ENCODE peak calls at places on chromosomes 12 and 14, in seven cellular contexts. One of them, this sample, is unnamed.

GRCh38 chr14:69519701-69520100 is 35.2 kb downstream of the PLEKHD1 start:
- DNase-seq in activated T-helper 1 cell treated with anti-CD3 and anti-CD28 coated beads, Interleukin-2, amount 50 U/mL, for 16 hours: no peak
- DNase-seq in HCT116: no peak
- DNase-seq in right atrium auricular region: no peak
- DNase-seq in ELR: no peak
- DNase-seq in foreskin fibroblast: no peak
- DNase-seq in neural progenitor cell: no peak
- DNase-seq in this sample: no peak

GRCh38 chr14:61533513-61534255 is 161.6 kb upstream of the HIF1A start:
- DNase-seq in activated T-helper 1 cell treated with anti-CD3 and anti-CD28 coated beads, Interleukin-2, amount 50 U/mL, for 16 hours: no peak
- DNase-seq in HCT116: no peak
- DNase-seq in right atrium auricular region: no peak
- DNase-seq in ELR: no peak
- DNase-seq in foreskin fibroblast: no peak
- DNase-seq in neural progenitor cell: no peak
- DNase-seq in this sample: no peak

GRCh38 chr12:88428350-88428749 is 151.9 kb downstream of the KITLG start:
- DNase-seq in activated T-helper 1 cell treated with anti-CD3 and anti-CD28 coated beads, Interleukin-2, amount 50 U/mL, for 16 hours: no peak
- DNase-seq in HCT116: no peak
- DNase-seq in right atrium auricular region: no peak
- DNase-seq in ELR: no peak
- DNase-seq in foreskin fibroblast: no peak
- DNase-seq in neural progenitor cell: no peak
- DNase-seq in this sample: no peak

GRCh38 chr12:26614217-26614616 is 218.8 kb downstream of the ITPR2 start:
- DNase-seq in activated T-helper 1 cell treated with anti-CD3 and anti-CD28 coated beads, Interleukin-2, amount 50 U/mL, for 16 hours: no peak
- DNase-seq in HCT116: peak
- DNase-seq in right atrium auricular region: no peak
- DNase-seq in ELR: peak
- DNase-seq in foreskin fibroblast: peak
- DNase-seq in neural progenitor cell: peak
- DNase-seq in this sample: peak

GRCh38 chr14:56138987-56139386 is 20.8 kb downstream of the PELI2 start:
- DNase-seq in activated T-helper 1 cell treated with anti-CD3 and anti-CD28 coated beads, Interleukin-2, amount 50 U/mL, for 16 hours: no peak
- DNase-seq in HCT116: no peak
- DNase-seq in right atrium auricular region: no peak
- DNase-seq in ELR: no peak
- DNase-seq in foreskin fibroblast: no peak
- DNase-seq in neural progenitor cell: peak
- DNase-seq in this sample: no peak

GRCh38 chr12:21913823-21914222 is 27.4 kb downstream of the ABCC9 start:
- DNase-seq in activated T-helper 1 cell treated with anti-CD3 and anti-CD28 coated beads, Interleukin-2, amount 50 U/mL, for 16 hours: no peak
- DNase-seq in HCT116: no peak
- DNase-seq in right atrium auricular region: no peak
- DNase-seq in ELR: no peak
- DNase-seq in foreskin fibroblast: no peak
- DNase-seq in neural progenitor cell: no peak
- DNase-seq in this sample: no peak

GRCh38 chr14:51018521-51018920 is 74.2 kb upstream of the PYGL start:
- DNase-seq in activated T-helper 1 cell treated with anti-CD3 and anti-CD28 coated beads, Interleukin-2, amount 50 U/mL, for 16 hours: no peak
- DNase-seq in HCT116: no peak
- DNase-seq in right atrium auricular region: no peak
- DNase-seq in ELR: peak
- DNase-seq in foreskin fibroblast: peak
- DNase-seq in neural progenitor cell: no peak
- DNase-seq in this sample: no peak

GRCh38 chr12:69433653-69434052 is 36.5 kb upstream of the FRS2 start:
- DNase-seq in activated T-helper 1 cell treated with anti-CD3 and anti-CD28 coated beads, Interleukin-2, amount 50 U/mL, for 16 hours: no peak
- DNase-seq in HCT116: no peak
- DNase-seq in right atrium auricular region: no peak
- DNase-seq in ELR: no peak
- DNase-seq in foreskin fibroblast: no peak
- DNase-seq in neural progenitor cell: no peak
- DNase-seq in this sample: no peak

GRCh38 chr14:64879635-64880381 is at the start of gene SPTB:
- DNase-seq in activated T-helper 1 cell treated with anti-CD3 and anti-CD28 coated beads, Interleukin-2, amount 50 U/mL, for 16 hours: peak
- DNase-seq in HCT116: no peak
- DNase-seq in right atrium auricular region: no peak
- DNase-seq in ELR: no peak
- DNase-seq in foreskin fibroblast: peak
- DNase-seq in neural progenitor cell: peak
- DNase-seq in this sample: peak

GRCh38 chr12:113201187-113202177 is 16.0 kb downstream of the RITA1 start:
- DNase-seq in activated T-helper 1 cell treated with anti-CD3 and anti-CD28 coated beads, Interleukin-2, amount 50 U/mL, for 16 hours: no peak
- DNase-seq in HCT116: no peak
- DNase-seq in right atrium auricular region: no peak
- DNase-seq in ELR: no peak
- DNase-seq in foreskin fibroblast: no peak
- DNase-seq in neural progenitor cell: no peak
- DNase-seq in this sample: no peak

GRCh38 chr14:65396082-65396910 is 16.2 kb upstream of the FUT8 start:
- DNase-seq in activated T-helper 1 cell treated with anti-CD3 and anti-CD28 coated beads, Interleukin-2, amount 50 U/mL, for 16 hours: no peak
- DNase-seq in HCT116: no peak
- DNase-seq in right atrium auricular region: no peak
- DNase-seq in ELR: no peak
- DNase-seq in foreskin fibroblast: no peak
- DNase-seq in neural progenitor cell: no peak
- DNase-seq in this sample: no peak

GRCh38 chr12:30461011-30461670 is 234.5 kb downstream of the IPO8 start:
- DNase-seq in activated T-helper 1 cell treated with anti-CD3 and anti-CD28 coated beads, Interleukin-2, amount 50 U/mL, for 16 hours: no peak
- DNase-seq in HCT116: no peak
- DNase-seq in right atrium auricular region: no peak
- DNase-seq in ELR: no peak
- DNase-seq in foreskin fibroblast: no peak
- DNase-seq in neural progenitor cell: peak
- DNase-seq in this sample: no peak

GRCh38 chr12:52045794-52046199 is 5.4 kb upstream of the NR4A1 start:
- DNase-seq in activated T-helper 1 cell treated with anti-CD3 and anti-CD28 coated beads, Interleukin-2, amount 50 U/mL, for 16 hours: no peak
- DNase-seq in HCT116: no peak
- DNase-seq in right atrium auricular region: no peak
- DNase-seq in ELR: no peak
- DNase-seq in foreskin fibroblast: no peak
- DNase-seq in neural progenitor cell: no peak
- DNase-seq in this sample: no peak

GRCh38 chr12:84601483-84601882 is 311.1 kb downstream of the SLC6A15 start:
- DNase-seq in activated T-helper 1 cell treated with anti-CD3 and anti-CD28 coated beads, Interleukin-2, amount 50 U/mL, for 16 hours: no peak
- DNase-seq in HCT116: no peak
- DNase-seq in right atrium auricular region: no peak
- DNase-seq in ELR: no peak
- DNase-seq in foreskin fibroblast: no peak
- DNase-seq in neural progenitor cell: no peak
- DNase-seq in this sample: peak

GRCh38 chr12:100721193-100721592 is 73.4 kb upstream of the ANO4 start:
- DNase-seq in activated T-helper 1 cell treated with anti-CD3 and anti-CD28 coated beads, Interleukin-2, amount 50 U/mL, for 16 hours: no peak
- DNase-seq in HCT116: no peak
- DNase-seq in right atrium auricular region: no peak
- DNase-seq in ELR: no peak
- DNase-seq in foreskin fibroblast: no peak
- DNase-seq in neural progenitor cell: no peak
- DNase-seq in this sample: no peak

GRCh38 chr12:68959457-68960161 is 26.6 kb upstream of the CPM start:
- DNase-seq in activated T-helper 1 cell treated with anti-CD3 and anti-CD28 coated beads, Interleukin-2, amount 50 U/mL, for 16 hours: no peak
- DNase-seq in HCT116: no peak
- DNase-seq in right atrium auricular region: no peak
- DNase-seq in ELR: no peak
- DNase-seq in foreskin fibroblast: no peak
- DNase-seq in neural progenitor cell: no peak
- DNase-seq in this sample: no peak

GRCh38 chr14:92619671-92620437 is 106.3 kb downstream of the RIN3 start:
- DNase-seq in activated T-helper 1 cell treated with anti-CD3 and anti-CD28 coated beads, Interleukin-2, amount 50 U/mL, for 16 hours: no peak
- DNase-seq in HCT116: no peak
- DNase-seq in right atrium auricular region: no peak
- DNase-seq in ELR: no peak
- DNase-seq in foreskin fibroblast: peak
- DNase-seq in neural progenitor cell: no peak
- DNase-seq in this sample: no peak

This sample was measured in neuronal stem cell.